ENCODE peak calls at places on chromosome X, in nine cellular contexts. H is heart right ventricle, M is stomach, Z is fibroblast of lung, W is HFF-Myc, S is kidney epithelial cell, O is small intestine, C is breast epithelium, Y is psoas muscle. R is an unnamed sample.

GRCh38 chrX:111129949-111130348 is 34.0 kb downstream of the PAK3 start:
- DNase-seq in H (no peak), M (no peak), Z (no peak), W (no peak), S (no peak), O (no peak), C (no peak), Y (no peak), R (peak)

GRCh38 chrX:110847334-110847733 is 51.7 kb upstream of the CHRDL1 start:
- DNase-seq in H (peak), M (no peak), Z (peak), W (no peak), S (no peak), O (peak), C (no peak), Y (no peak), R (peak)

GRCh38 chrX:72272868-72273267 is 4.2 kb downstream of the RPS4X start:
- DNase-seq in H (no peak), M (no peak), Z (peak), W (no peak), S (peak), O (peak), C (no peak), Y (no peak), R (peak)

GRCh38 chrX:1472975-1473374 is 20.3 kb upstream of the ASMTL start:
- DNase-seq in H (peak), M (no peak), Z (no peak), W (no peak), S (no peak), O (no peak), C (no peak), Y (no peak), R (no peak)

GRCh38 chrX:109890910-109891502 is 111.9 kb upstream of the TMEM164 start:
- DNase-seq in H (peak), M (peak), Z (peak), W (no peak), S (peak), O (peak), C (no peak), Y (peak), R (peak)

GRCh38 chrX:45714864-45715263 is 514.2 kb upstream of the DIPK2B start:
- DNase-seq in H (peak), M (no peak), Z (peak), W (no peak), S (peak), O (peak), C (no peak), Y (no peak), R (peak)

GRCh38 chrX:129823115-129823514 is 20.6 kb downstream of the ZDHHC9 start:
- DNase-seq in H (peak), M (peak), Z (peak), W (no peak), S (no peak), O (peak), C (no peak), Y (no peak), R (peak)

GRCh38 chrX:103663921-103664320 is 22.6 kb downstream of the MORF4L2 start:
- DNase-seq in H (no peak), M (no peak), Z (no peak), W (no peak), S (no peak), O (no peak), C (no peak), Y (no peak), R (no peak)

GRCh38 chrX:128862557-128862956 is 660.7 kb downstream of the SMARCA1 start:
- DNase-seq in H (no peak), M (no peak), Z (no peak), W (no peak), S (no peak), O (no peak), C (no peak), Y (no peak), R (no peak)

GRCh38 chrX:13013353-13014110 is 30.9 kb downstream of the FAM9C start:
- DNase-seq in H (peak), M (no peak), Z (no peak), W (no peak), S (no peak), O (peak), C (no peak), Y (no peak), R (peak)

DNA sequence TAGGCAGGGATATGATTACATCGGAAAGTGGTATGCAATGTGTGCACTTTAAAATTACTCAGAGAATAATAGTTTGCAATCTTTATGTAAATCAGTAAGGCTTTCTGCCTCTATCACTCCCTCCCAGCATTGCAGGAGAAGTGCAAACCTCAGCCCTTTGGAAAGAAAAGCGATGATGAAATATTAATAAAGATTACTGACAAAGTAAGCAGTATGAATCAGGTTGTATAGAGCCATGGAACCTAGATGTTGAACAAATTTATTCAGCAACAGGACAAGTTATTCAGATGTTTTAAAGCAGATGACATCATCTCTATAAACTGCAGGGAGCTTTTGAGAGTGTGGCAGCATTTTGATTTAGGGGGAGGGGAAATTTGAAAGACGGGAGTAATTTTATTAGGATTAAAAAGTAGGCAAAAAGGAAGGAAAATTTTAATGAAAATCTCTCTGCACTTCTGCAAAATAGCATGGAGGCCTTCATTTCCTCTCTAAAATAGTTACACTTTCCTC is 631.7 kb upstream of the GRIA3 start:
- DNase-seq in H (no peak), M (no peak), Z (peak), W (no peak), S (no peak), O (no peak), C (no peak), Y (no peak), R (peak)
- H3K4me3 ChIP-seq in H (no peak), M (no peak), Z (no peak), W (no peak), S (no peak), O (no peak), C (no peak), Y (no peak), R (no peak)

DNA sequence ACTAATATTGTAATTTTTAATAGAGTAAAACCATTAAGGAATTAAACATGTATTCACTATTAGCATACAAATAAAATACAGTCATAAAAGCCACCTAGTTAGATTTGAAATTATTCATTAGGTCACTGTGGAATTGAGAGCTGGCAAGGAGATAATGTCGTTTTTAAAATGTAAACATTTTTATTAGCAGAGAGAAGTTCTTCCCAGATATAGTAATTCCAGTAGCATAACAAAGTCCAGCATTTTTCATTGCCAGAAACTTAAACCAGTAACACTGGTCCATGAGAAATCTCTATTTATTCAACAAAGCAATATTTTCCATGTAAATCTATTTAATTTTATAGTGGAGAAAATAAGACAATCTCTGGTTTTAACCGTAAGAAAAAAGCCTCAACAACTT is 17.5 kb downstream of the ENOX2 start:
- DNase-seq in H (no peak), M (no peak), Z (no peak), W (no peak), S (no peak), O (no peak), C (no peak), Y (no peak), R (no peak)
- H3K4me3 ChIP-seq in H (no peak), M (no peak), Z (no peak), W (no peak), S (no peak), O (no peak), C (no peak), Y (no peak), R (no peak)

DNA sequence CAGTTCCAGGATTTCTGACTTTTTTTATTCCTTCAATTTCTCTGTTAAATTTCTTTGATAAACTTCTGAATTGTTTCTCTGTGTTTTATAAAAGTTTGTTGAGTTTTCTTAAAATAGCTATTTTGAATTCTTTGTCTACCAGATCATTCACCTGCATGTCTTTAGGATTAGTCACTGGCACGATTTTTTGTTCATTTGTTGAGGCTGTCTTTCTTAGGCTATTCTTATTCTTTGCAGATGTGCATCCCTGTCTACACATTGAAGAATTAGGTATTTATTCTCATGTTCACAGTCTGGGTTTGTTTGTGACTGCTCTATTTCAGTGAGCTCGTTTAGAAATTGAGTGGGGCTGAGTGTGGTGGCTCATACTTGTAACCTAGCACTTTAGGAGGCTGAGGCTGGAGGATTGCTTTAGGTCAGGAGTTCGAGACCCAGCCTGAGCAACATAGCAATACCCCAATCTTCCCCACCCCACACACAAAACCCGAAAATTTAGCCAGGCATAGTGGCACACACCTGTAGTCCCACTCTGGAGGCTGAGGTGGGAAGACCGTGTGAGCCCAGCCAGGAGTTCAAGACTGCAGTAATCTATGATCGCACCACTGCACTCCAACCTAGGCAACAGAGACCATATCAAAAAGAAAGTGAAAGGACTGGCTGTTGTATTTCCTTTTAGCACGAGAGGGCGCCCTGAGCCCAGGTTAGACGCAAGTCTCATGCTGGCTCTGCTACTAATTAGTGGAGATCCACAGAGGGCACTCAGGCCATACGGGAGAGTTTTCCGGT is 42.0 kb downstream of the F8 start:
- DNase-seq in H (peak), M (peak), Z (peak), W (peak), S (peak), O (peak), C (peak), Y (peak), R (peak)
- H3K4me3 ChIP-seq in H (peak), M (peak), Z (peak), W (peak), S (peak), O (peak), C (peak), Y (peak), R (peak)

DNA sequence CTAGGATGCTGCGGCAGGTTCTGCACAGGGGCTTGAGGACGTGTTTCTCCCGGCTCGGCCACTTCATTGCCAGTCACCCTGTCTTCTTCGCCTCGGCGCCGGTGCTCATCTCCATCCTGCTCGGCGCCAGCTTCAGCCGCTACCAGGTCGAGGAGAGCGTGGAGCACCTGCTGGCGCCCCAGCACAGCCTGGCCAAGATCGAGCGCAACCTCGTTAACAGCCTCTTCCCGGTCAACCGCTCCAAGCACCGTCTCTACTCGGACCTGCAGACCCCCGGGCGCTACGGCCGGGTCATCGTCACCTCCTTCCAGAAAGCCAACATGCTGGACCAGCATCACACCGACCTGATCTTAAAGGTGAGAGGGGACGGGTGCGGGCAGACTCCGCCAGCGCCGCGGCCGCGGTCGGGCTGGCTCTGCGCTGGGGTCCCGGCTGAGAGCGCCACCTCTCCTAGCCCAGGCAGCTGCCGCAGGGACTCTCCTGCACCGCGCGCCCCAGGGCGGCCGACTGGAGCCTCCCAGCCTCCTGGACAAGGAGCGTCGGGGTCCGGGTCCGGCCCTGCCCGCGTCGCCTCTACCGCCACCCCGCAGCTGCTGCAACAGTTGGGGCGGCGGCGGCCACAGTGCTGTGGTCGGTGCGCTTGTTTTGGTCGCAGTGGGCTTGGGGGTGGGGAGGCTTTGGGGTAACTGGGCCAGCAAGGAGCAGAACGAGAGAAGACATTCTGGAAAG is 386 bp downstream of the PTCHD1 start:
- DNase-seq in H (no peak), M (no peak), Z (no peak), W (no peak), S (no peak), O (no peak), C (no peak), Y (no peak), R (no peak)
- H3K4me3 ChIP-seq in H (peak), M (peak), Z (no peak), W (no peak), S (peak), O (peak), C (peak), Y (peak), R (no peak)

GRCh38 chrX:3545901-3546300 is 167.5 kb downstream of the PRKX start:
- DNase-seq in H (no peak), M (no peak), Z (no peak), W (no peak), S (no peak), O (no peak), C (no peak), Y (no peak), R (peak)

GRCh38 chrX:3550871-3551270 is 162.6 kb downstream of the PRKX start:
- DNase-seq in H (no peak), M (no peak), Z (no peak), W (no peak), S (no peak), O (no peak), C (no peak), Y (no peak), R (no peak)

GRCh38 chrX:3548743-3549441 is 164.6 kb downstream of the PRKX start:
- DNase-seq in H (peak), M (no peak), Z (peak), W (no peak), S (no peak), O (peak), C (no peak), Y (no peak), R (peak)

GRCh38 chrX:3549442-3549875 is 164.0 kb downstream of the PRKX start:
- DNase-seq in H (peak), M (no peak), Z (no peak), W (no peak), S (no peak), O (peak), C (peak), Y (no peak), R (peak)

DNA sequence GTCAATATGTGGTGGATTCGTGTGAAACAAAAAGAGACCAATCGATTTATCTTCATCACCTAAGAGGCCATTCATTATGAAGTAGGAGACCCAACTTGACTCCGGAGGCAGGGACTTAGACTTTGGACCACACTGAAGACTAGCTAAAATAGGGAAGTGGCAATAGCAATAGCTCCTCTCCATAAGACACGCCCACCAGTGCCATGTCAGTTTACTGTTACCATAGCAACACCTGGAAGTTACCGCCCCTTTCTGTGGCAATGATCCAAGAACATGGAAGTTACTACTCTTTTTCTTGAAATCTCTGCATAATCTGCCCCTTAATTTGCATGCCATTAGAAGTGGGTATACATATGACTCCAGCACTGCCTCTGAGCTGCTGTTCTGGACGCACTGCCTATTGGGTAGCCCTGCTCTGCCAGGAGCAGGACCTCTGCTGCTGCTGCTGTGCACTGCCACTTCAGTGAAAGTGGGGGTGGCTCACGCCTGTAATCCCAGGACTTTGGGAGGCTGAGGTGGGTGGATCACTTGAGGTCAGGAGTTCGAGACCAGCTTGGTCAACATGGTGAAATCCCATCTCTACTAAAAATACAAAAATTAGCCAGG is 163.2 kb downstream of the PRKX start:
- DNase-seq in H (no peak), M (no peak), Z (peak), W (no peak), S (no peak), O (peak), C (no peak), Y (no peak), R (no peak)
- H3K4me3 ChIP-seq in H (no peak), M (no peak), Z (no peak), W (no peak), S (no peak), O (no peak), C (no peak), Y (no peak), R (no peak)

DNA sequence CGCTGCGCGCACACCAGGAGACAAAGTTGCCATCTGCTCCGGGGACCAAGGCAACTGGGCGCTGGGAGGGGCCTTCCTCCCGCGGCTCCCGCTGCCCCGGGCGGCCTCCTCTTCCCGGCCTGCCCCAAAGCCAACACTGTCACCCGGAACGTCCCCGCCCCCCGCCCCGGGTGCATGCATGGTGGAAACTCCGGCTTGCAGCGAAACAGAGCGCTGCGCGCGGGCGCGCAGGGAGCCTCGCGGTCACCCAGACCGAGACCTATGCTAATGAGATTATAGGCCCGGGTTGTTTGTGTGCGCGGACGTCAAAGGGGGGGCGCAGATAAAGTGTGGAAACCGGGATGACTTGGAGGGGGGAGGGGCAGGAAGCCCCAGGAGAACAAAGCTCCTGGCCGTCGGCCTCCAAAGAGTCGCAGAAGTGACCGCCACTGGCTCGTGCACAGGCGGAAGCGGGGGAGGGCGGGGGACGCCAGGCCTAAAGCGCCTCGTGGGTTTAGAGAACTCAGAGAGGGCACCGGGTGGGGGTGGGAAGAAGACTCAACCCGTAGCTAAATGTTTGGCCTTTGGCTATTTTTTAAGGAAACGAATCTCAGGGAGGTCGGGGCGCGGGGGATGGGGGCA is 88.8 kb downstream of the BCOR start:
- DNase-seq in H (peak), M (no peak), Z (peak), W (no peak), S (no peak), O (no peak), C (no peak), Y (peak), R (no peak)
- H3K4me3 ChIP-seq in H (peak), M (peak), Z (no peak), W (no peak), S (peak), O (no peak), C (peak), Y (peak), R (no peak)

GRCh38 chrX:149830192-149830873 is 48.6 kb downstream of the MAGEA9 start:
- DNase-seq in H (no peak), M (no peak), Z (peak), W (no peak), S (no peak), O (no peak), C (no peak), Y (no peak), R (peak)

GRCh38 chrX:149825424-149825823 is 43.7 kb downstream of the MAGEA9 start:
- DNase-seq in H (no peak), M (no peak), Z (no peak), W (no peak), S (no peak), O (no peak), C (no peak), Y (no peak), R (peak)

GRCh38 chrX:149831473-149831872 is 49.5 kb upstream of the MAGEA8 start:
- DNase-seq in H (no peak), M (no peak), Z (no peak), W (no peak), S (no peak), O (no peak), C (no peak), Y (no peak), R (no peak)

GRCh38 chrX:149827254-149827653 is 45.5 kb downstream of the MAGEA9 start:
- DNase-seq in H (no peak), M (no peak), Z (no peak), W (no peak), S (no peak), O (no peak), C (no peak), Y (no peak), R (no peak)

DNA sequence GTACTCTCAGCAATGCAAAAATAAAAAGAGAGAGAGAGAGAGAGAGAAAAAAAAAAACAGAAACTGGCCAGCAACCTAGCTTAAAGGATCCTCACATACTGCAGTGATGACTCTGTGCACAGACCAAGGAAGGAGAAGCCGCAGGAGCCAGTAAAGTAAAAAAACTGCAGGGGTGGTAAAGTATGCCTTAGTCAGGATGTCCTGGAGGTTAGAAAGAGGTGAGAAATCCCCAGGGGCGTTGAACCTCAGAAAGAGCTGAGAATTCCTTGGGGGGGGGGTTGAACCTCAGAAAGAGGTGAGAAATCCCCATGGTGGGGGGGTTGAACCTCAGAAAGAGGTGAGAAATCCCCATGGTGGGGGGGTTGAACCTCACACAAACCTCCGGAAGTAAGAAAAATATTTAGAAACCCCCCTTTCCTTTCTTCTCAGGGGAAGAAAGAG is 48.0 kb downstream of the MAGEA9 start:
- DNase-seq in H (no peak), M (no peak), Z (peak), W (no peak), S (no peak), O (no peak), C (no peak), Y (no peak), R (peak)
- H3K4me3 ChIP-seq in H (no peak), M (no peak), Z (peak), W (no peak), S (peak), O (no peak), C (peak), Y (no peak), R (no peak)

R was measured in epithelial cell of esophagus.